ENCODE peak calls at places on chromosomes 3 and 15, in five cellular contexts. One of them, this sample, is unnamed.

GRCh38 chr3:181252626-181253025 is 263.1 kb upstream of the DNAJC19 start:
- DNase-seq in breast epithelium: no peak
- DNase-seq in aorta: no peak
- DNase-seq in Karpas-422: no peak
- DNase-seq in psoas muscle: no peak
- DNase-seq in this sample: no peak

GRCh38 chr15:63000706-63001105 is 41.8 kb upstream of the TPM1 start:
- DNase-seq in breast epithelium: no peak
- DNase-seq in aorta: no peak
- DNase-seq in Karpas-422: no peak
- DNase-seq in psoas muscle: no peak
- DNase-seq in this sample: no peak

GRCh38 chr3:40505599-40506462 is at the start of gene ZNF620:
- DNase-seq in breast epithelium: peak; percentile 69
- DNase-seq in aorta: peak; percentile 80
- DNase-seq in Karpas-422: peak; percentile 76
- DNase-seq in psoas muscle: peak; percentile 75
- DNase-seq in this sample: peak; percentile 53

GRCh38 chr3:101383156-101383575 is 62.8 kb upstream of the IMPG2 start:
- DNase-seq in breast epithelium: no peak
- DNase-seq in aorta: no peak
- DNase-seq in Karpas-422: no peak
- DNase-seq in psoas muscle: no peak
- DNase-seq in this sample: no peak

GRCh38 chr3:58568572-58569286 is 8.5 kb downstream of the FAM107A start:
- DNase-seq in breast epithelium: peak; percentile 84
- DNase-seq in aorta: peak; percentile 77
- DNase-seq in Karpas-422: peak; percentile 86
- DNase-seq in psoas muscle: peak; percentile 74
- DNase-seq in this sample: no peak

GRCh38 chr3:112761062-112761638 is 85.5 kb downstream of the CD200R1L start:
- DNase-seq in breast epithelium: no peak
- DNase-seq in aorta: no peak
- DNase-seq in Karpas-422: no peak
- DNase-seq in psoas muscle: no peak
- DNase-seq in this sample: no peak

GRCh38 chr3:194306771-194307640 is 44.1 kb downstream of the CPN2 start:
- DNase-seq in breast epithelium: no peak
- DNase-seq in aorta: no peak
- DNase-seq in Karpas-422: peak; percentile 83
- DNase-seq in psoas muscle: no peak
- DNase-seq in this sample: no peak

GRCh38 chr15:59298255-59298856 is 74.3 kb downstream of the MYO1E start:
- DNase-seq in breast epithelium: no peak
- DNase-seq in aorta: no peak
- DNase-seq in Karpas-422: peak; percentile 71
- DNase-seq in psoas muscle: no peak
- DNase-seq in this sample: peak; percentile 91

GRCh38 chr3:124928333-124929202 is 6.0 kb downstream of the MUC13 start:
- DNase-seq in breast epithelium: no peak
- DNase-seq in aorta: peak; percentile 76
- DNase-seq in Karpas-422: peak; percentile 91
- DNase-seq in psoas muscle: peak; percentile 46
- DNase-seq in this sample: peak; percentile 16

GRCh38 chr3:3783675-3784074 is 15.6 kb upstream of the LRRN1 start:
- DNase-seq in breast epithelium: no peak
- DNase-seq in aorta: no peak
- DNase-seq in Karpas-422: no peak
- DNase-seq in psoas muscle: no peak
- DNase-seq in this sample: no peak

GRCh38 chr3:186070550-186070949 is 38.3 kb downstream of the ETV5 start:
- DNase-seq in breast epithelium: no peak
- DNase-seq in aorta: no peak
- DNase-seq in Karpas-422: no peak
- DNase-seq in psoas muscle: no peak
- DNase-seq in this sample: no peak

GRCh38 chr3:186070996-186071395 is 37.9 kb downstream of the ETV5 start:
- DNase-seq in breast epithelium: no peak
- DNase-seq in aorta: no peak
- DNase-seq in Karpas-422: no peak
- DNase-seq in psoas muscle: no peak
- DNase-seq in this sample: no peak

GRCh38 chr3:186070123-186070522 is 38.8 kb downstream of the ETV5 start:
- DNase-seq in breast epithelium: no peak
- DNase-seq in aorta: no peak
- DNase-seq in Karpas-422: no peak
- DNase-seq in psoas muscle: no peak
- DNase-seq in this sample: no peak

GRCh38 chr3:186068243-186068552 is 40.7 kb downstream of the ETV5 start:
- DNase-seq in breast epithelium: no peak
- DNase-seq in aorta: no peak
- DNase-seq in Karpas-422: no peak
- DNase-seq in psoas muscle: no peak
- DNase-seq in this sample: no peak

GRCh38 chr3:186067360-186068242 is 41.3 kb downstream of the ETV5 start:
- DNase-seq in breast epithelium: no peak
- DNase-seq in aorta: no peak
- DNase-seq in Karpas-422: peak; percentile 43
- DNase-seq in psoas muscle: no peak
- DNase-seq in this sample: no peak
- H3K36me3 ChIP-seq in breast epithelium: no peaks in the 10 kb centered on the region
- H3K36me3 ChIP-seq in aorta: no peaks in the 10 kb centered on the region
- H3K36me3 ChIP-seq in Karpas-422: peaks cover 11% of the 10 kb centered on the region
- H3K36me3 ChIP-seq in psoas muscle: peaks cover 18% of the 10 kb centered on the region
- H3K36me3 ChIP-seq in this sample: no peaks in the 10 kb centered on the region

DNA sequence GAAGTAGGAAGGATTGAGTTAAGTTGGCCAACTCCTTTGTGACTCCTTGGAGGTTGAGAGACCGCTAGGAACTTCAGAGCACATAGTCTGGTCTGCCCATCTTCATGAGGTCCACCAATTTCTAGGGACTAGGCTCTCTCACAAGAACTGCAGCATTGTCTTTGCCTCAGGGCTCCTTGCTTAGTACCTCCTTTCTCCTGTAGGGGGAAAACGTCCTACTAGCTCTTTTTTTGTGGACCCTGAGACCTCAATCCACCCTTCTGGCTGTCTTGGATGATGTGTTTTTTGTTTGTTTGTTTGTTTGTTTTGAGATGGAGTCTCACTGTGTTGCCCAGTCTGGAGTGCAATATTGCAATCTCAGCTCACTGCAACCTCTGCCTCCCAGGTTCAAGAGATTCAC is 21.6 kb downstream of the REC114 start:
- DNase-seq in breast epithelium: no peak
- DNase-seq in aorta: no peak
- DNase-seq in Karpas-422: peak; percentile 53
- DNase-seq in psoas muscle: no peak
- DNase-seq in this sample: no peak
- H3K4me3 ChIP-seq in breast epithelium: no peak overlapping the region
- H3K4me3 ChIP-seq in aorta: no peak overlapping the region
- H3K4me3 ChIP-seq in Karpas-422: no peak overlapping the region
- H3K4me3 ChIP-seq in psoas muscle: no peak overlapping the region
- H3K4me3 ChIP-seq in this sample: no peak overlapping the region

GRCh38 chr3:52401551-52401950 is 43.4 kb downstream of the SEMA3G start:
- DNase-seq in breast epithelium: no peak
- DNase-seq in aorta: peak; percentile 17
- DNase-seq in Karpas-422: no peak
- DNase-seq in psoas muscle: no peak
- DNase-seq in this sample: no peak
- H3K36me3 ChIP-seq in breast epithelium: peaks cover 7% of the 10 kb centered on the region
- H3K36me3 ChIP-seq in aorta: no peaks in the 10 kb centered on the region
- H3K36me3 ChIP-seq in Karpas-422: peaks cover 3% of the 10 kb centered on the region
- H3K36me3 ChIP-seq in psoas muscle: peaks cover 64% of the 10 kb centered on the region
- H3K36me3 ChIP-seq in this sample: peaks cover 8% of the 10 kb centered on the region

DNA sequence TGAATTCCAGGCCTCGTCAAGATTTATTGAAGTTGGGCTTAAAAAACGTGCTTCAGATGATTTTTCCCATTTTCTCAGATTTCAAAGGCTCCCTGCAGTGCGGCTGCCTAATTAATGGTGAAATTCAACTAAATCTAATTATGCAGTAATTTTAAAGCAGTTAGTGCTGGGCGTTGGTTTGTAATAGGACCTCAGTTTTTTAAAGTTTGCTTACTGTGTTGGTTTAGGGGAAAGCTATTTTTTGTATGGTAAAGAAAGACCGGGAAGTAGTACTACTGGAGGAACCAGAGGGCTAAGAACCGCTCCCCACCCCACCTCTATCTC is 11.6 kb downstream of the NR2F2 start:
- DNase-seq in breast epithelium: no peak
- DNase-seq in aorta: no peak
- DNase-seq in Karpas-422: no peak
- DNase-seq in psoas muscle: no peak
- DNase-seq in this sample: no peak
- H3K4me3 ChIP-seq in breast epithelium: peak overlapping the region; percentile 89
- H3K4me3 ChIP-seq in aorta: no peak overlapping the region
- H3K4me3 ChIP-seq in Karpas-422: no peak overlapping the region
- H3K4me3 ChIP-seq in psoas muscle: peak overlapping the region; percentile 92
- H3K4me3 ChIP-seq in this sample: peak overlapping the region; percentile 69

GRCh38 chr3:67981077-67981476 is 326.7 kb upstream of the SUCLG2 start:
- DNase-seq in breast epithelium: no peak
- DNase-seq in aorta: no peak
- DNase-seq in Karpas-422: no peak
- DNase-seq in psoas muscle: no peak
- DNase-seq in this sample: no peak
- H3K36me3 ChIP-seq in breast epithelium: no peaks in the 10 kb centered on the region
- H3K36me3 ChIP-seq in aorta: no peaks in the 10 kb centered on the region
- H3K36me3 ChIP-seq in Karpas-422: no peaks in the 10 kb centered on the region
- H3K36me3 ChIP-seq in psoas muscle: no peaks in the 10 kb centered on the region
- H3K36me3 ChIP-seq in this sample: no peaks in the 10 kb centered on the region

GRCh38 chr3:114447545-114447944 is 153.7 kb downstream of the TIGIT start:
- DNase-seq in breast epithelium: no peak
- DNase-seq in aorta: no peak
- DNase-seq in Karpas-422: no peak
- DNase-seq in psoas muscle: no peak
- DNase-seq in this sample: no peak
- H3K4me3 ChIP-seq in breast epithelium: peak overlapping the region; percentile 27
- H3K4me3 ChIP-seq in aorta: no peak overlapping the region
- H3K4me3 ChIP-seq in Karpas-422: no peak overlapping the region
- H3K4me3 ChIP-seq in psoas muscle: no peak overlapping the region
- H3K4me3 ChIP-seq in this sample: no peak overlapping the region

GRCh38 chr15:92930061-92930460 is 29.9 kb downstream of the CHD2 start:
- DNase-seq in breast epithelium: no peak
- DNase-seq in aorta: no peak
- DNase-seq in Karpas-422: no peak
- DNase-seq in psoas muscle: no peak
- DNase-seq in this sample: peak; percentile 77
- H3K36me3 ChIP-seq in breast epithelium: peaks cover 5% of the 10 kb centered on the region
- H3K36me3 ChIP-seq in aorta: peaks cover 4% of the 10 kb centered on the region
- H3K36me3 ChIP-seq in Karpas-422: peaks cover 47% of the 10 kb centered on the region
- H3K36me3 ChIP-seq in psoas muscle: peaks cover 98% of the 10 kb centered on the region
- H3K36me3 ChIP-seq in this sample: peaks cover 2% of the 10 kb centered on the region

GRCh38 chr3:114712728-114713492 is 419.1 kb downstream of the TIGIT start:
- DNase-seq in breast epithelium: no peak
- DNase-seq in aorta: no peak
- DNase-seq in Karpas-422: no peak
- DNase-seq in psoas muscle: no peak
- DNase-seq in this sample: no peak
- H3K4me3 ChIP-seq in breast epithelium: no peak overlapping the region
- H3K4me3 ChIP-seq in aorta: no peak overlapping the region
- H3K4me3 ChIP-seq in Karpas-422: no peak overlapping the region
- H3K4me3 ChIP-seq in psoas muscle: no peak overlapping the region
- H3K4me3 ChIP-seq in this sample: no peak overlapping the region

GRCh38 chr3:17507480-17507879 is 235.0 kb downstream of the TBC1D5 start:
- DNase-seq in breast epithelium: no peak
- DNase-seq in aorta: no peak
- DNase-seq in Karpas-422: no peak
- DNase-seq in psoas muscle: no peak
- DNase-seq in this sample: no peak

GRCh38 chr3:17505856-17506255 is 236.6 kb downstream of the TBC1D5 start:
- DNase-seq in breast epithelium: no peak
- DNase-seq in aorta: no peak
- DNase-seq in Karpas-422: no peak
- DNase-seq in psoas muscle: no peak
- DNase-seq in this sample: no peak

GRCh38 chr3:17500618-17501017 is 241.8 kb downstream of the TBC1D5 start:
- DNase-seq in breast epithelium: no peak
- DNase-seq in aorta: no peak
- DNase-seq in Karpas-422: no peak
- DNase-seq in psoas muscle: no peak
- DNase-seq in this sample: peak; percentile 10

GRCh38 chr3:17501745-17502144 is 240.7 kb downstream of the TBC1D5 start:
- DNase-seq in breast epithelium: no peak
- DNase-seq in aorta: no peak
- DNase-seq in Karpas-422: no peak
- DNase-seq in psoas muscle: no peak
- DNase-seq in this sample: no peak
- H3K36me3 ChIP-seq in breast epithelium: no peaks in the 10 kb centered on the region
- H3K36me3 ChIP-seq in aorta: no peaks in the 10 kb centered on the region
- H3K36me3 ChIP-seq in Karpas-422: no peaks in the 10 kb centered on the region
- H3K36me3 ChIP-seq in psoas muscle: no peaks in the 10 kb centered on the region
- H3K36me3 ChIP-seq in this sample: no peaks in the 10 kb centered on the region

DNA sequence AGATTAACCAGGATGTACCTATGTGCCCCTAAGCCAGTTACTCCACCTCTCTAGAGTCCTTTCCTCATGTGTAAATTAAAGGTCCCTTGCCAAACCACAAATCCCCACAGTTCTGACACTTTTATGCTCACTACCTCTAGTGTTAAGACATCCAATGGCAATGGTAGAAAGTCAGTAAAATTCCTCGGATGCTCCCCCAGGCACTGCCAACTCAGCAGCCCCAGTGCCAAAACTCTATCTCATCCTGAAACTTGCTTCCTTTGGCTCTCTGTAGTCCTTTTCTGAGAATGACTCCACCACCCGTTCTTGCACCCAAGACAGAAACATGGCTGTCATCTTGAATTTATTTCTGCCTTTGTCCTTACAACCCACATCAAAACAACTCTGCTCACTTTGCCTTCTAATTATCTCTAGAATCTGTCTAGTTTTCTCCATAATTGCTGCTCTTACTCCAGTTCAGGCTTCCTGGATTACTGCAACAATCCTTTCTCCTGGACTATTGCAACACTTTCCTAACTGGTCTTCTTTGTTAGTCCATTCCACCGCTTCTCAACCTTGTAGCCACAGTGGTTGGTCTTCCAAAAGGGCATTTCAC is 41.6 kb downstream of the MB21D2 start:
- DNase-seq in breast epithelium: no peak
- DNase-seq in aorta: no peak
- DNase-seq in Karpas-422: no peak
- DNase-seq in psoas muscle: no peak
- DNase-seq in this sample: no peak
- H3K4me3 ChIP-seq in breast epithelium: no peak overlapping the region
- H3K4me3 ChIP-seq in aorta: no peak overlapping the region
- H3K4me3 ChIP-seq in Karpas-422: no peak overlapping the region
- H3K4me3 ChIP-seq in psoas muscle: no peak overlapping the region
- H3K4me3 ChIP-seq in this sample: no peak overlapping the region